ENCODE peak calls at places on chromosomes 7 and 10, in nine cellular contexts. M, A, X, J, Y, N, S, K and W are unnamed samples.

GRCh38 chr10:118913825-118914224 is 115.7 kb upstream of the NANOS1 start:
- DNase-seq in M (no peak), A (no peak), X (no peak), J (no peak), Y (no peak), N (no peak), S (no peak), K (no peak), W (no peak)

GRCh38 chr7:151113344-151114150 is 27.3 kb downstream of the AGAP3 start:
- DNase-seq in M (no peak), A (peak; percentile 37), X (no peak), J (peak; percentile 69), Y (peak; percentile 87), N (no peak), S (no peak), K (no peak), W (peak; percentile 82)

GRCh38 chr7:149828357-149829309 is 9.5 kb upstream of the ZNF862 start:
- DNase-seq in M (no peak), A (no peak), X (no peak), J (no peak), Y (no peak), N (no peak), S (no peak), K (no peak), W (peak; percentile 65)

GRCh38 chr10:110547139-110547761 is 20.2 kb upstream of the SMC3 start:
- DNase-seq in M (peak; percentile 86), A (no peak), X (no peak), J (peak; percentile 77), Y (peak; percentile 54), N (peak; percentile 54), S (no peak), K (no peak), W (peak; percentile 65)

GRCh38 chr7:106038916-106039315 is 73.2 kb downstream of the SYPL1 start:
- DNase-seq in M (no peak), A (no peak), X (no peak), J (no peak), Y (no peak), N (no peak), S (no peak), K (no peak), W (no peak)

GRCh38 chr7:87416682-87417587 is 58.5 kb downstream of the ABCB4 start:
- DNase-seq in M (peak; percentile 75), A (peak; percentile 68), X (peak; percentile 59), J (peak; percentile 76), Y (peak; percentile 49), N (peak; percentile 71), S (peak; percentile 64), K (peak; percentile 67), W (peak; percentile 25)

GRCh38 chr10:94105226-94105625 is 111.5 kb downstream of the PLCE1 start:
- DNase-seq in M (no peak), A (no peak), X (no peak), J (no peak), Y (no peak), N (no peak), S (no peak), K (no peak), W (no peak)

GRCh38 chr7:107644704-107645083 is 15.9 kb upstream of the SLC26A4 start:
- DNase-seq in M (no peak), A (no peak), X (no peak), J (no peak), Y (no peak), N (no peak), S (no peak), K (no peak), W (no peak)

GRCh38 chr10:51689536-51689935 is 9.9 kb downstream of the CSTF2T start:
- DNase-seq in M (no peak), A (no peak), X (no peak), J (no peak), Y (no peak), N (no peak), S (no peak), K (no peak), W (no peak)

GRCh38 chr7:34385385-34385784 is 272.6 kb upstream of the NPSR1 start:
- DNase-seq in M (no peak), A (no peak), X (no peak), J (no peak), Y (no peak), N (no peak), S (no peak), K (no peak), W (no peak)

GRCh38 chr7:94314526-94314925 is 80.2 kb upstream of the COL1A2 start:
- DNase-seq in M (no peak), A (no peak), X (no peak), J (no peak), Y (no peak), N (no peak), S (no peak), K (no peak), W (no peak)

GRCh38 chr10:17229967-17230682 is 2.1 kb downstream of the VIM start:
- DNase-seq in M (peak; percentile 92), A (peak; percentile 90), X (peak; percentile 84), J (peak; percentile 87), Y (peak; percentile 81), N (peak; percentile 84), S (peak; percentile 80), K (peak; percentile 82), W (peak; percentile 78)

GRCh38 chr10:111119637-111120036 is 42.8 kb downstream of the ADRA2A start:
- DNase-seq in M (no peak), A (no peak), X (no peak), J (no peak), Y (no peak), N (no peak), S (no peak), K (no peak), W (no peak)

GRCh38 chr7:124310934-124311390 is 278.1 kb upstream of the TMEM229A start:
- DNase-seq in M (no peak), A (no peak), X (no peak), J (no peak), Y (no peak), N (no peak), S (no peak), K (no peak), W (no peak)

GRCh38 chr7:32073533-32073932 is 3.3 kb upstream of the PDE1C start:
- DNase-seq in M (no peak), A (no peak), X (no peak), J (no peak), Y (no peak), N (no peak), S (no peak), K (no peak), W (no peak)

GRCh38 chr7:44288381-44288685 is 37.1 kb downstream of the CAMK2B start:
- DNase-seq in M (no peak), A (no peak), X (no peak), J (no peak), Y (no peak), N (no peak), S (peak; percentile 12), K (peak; percentile 23), W (no peak)

GRCh38 chr7:45039106-45039505 is 39.1 kb downstream of the CCM2 start:
- DNase-seq in M (no peak), A (no peak), X (no peak), J (no peak), Y (no peak), N (no peak), S (no peak), K (no peak), W (no peak)

GRCh38 chr10:35307297-35307696 is 29.0 kb upstream of the CCNY start:
- DNase-seq in M (no peak), A (no peak), X (no peak), J (peak; percentile 12), Y (no peak), N (no peak), S (no peak), K (no peak), W (no peak)

GRCh38 chr10:3364768-3365480 is 192.3 kb upstream of the PITRM1 start:
- DNase-seq in M (no peak), A (no peak), X (no peak), J (peak; percentile 26), Y (no peak), N (peak; percentile 39), S (no peak), K (no peak), W (no peak)

GRCh38 chr10:130146042-130146441 is 9.9 kb downstream of the GLRX3 start:
- DNase-seq in M (no peak), A (no peak), X (no peak), J (no peak), Y (no peak), N (no peak), S (no peak), K (no peak), W (no peak)
- H3K4me3 ChIP-seq in M (peak overlapping the region; percentile 24), A (no peak overlapping the region), X (no peak overlapping the region), J (no peak overlapping the region), Y (no peak overlapping the region), N (no peak overlapping the region), S (no peak overlapping the region), K (no peak overlapping the region), W (no peak overlapping the region)

GRCh38 chr7:170551-171363 is 21.6 kb upstream of the FAM20C start:
- DNase-seq in M (no peak), A (no peak), X (no peak), J (no peak), Y (no peak), N (no peak), S (no peak), K (no peak), W (no peak)
- H3K4me3 ChIP-seq in M (no peak overlapping the region), A (no peak overlapping the region), X (no peak overlapping the region), J (no peak overlapping the region), Y (no peak overlapping the region), N (no peak overlapping the region), S (no peak overlapping the region), K (no peak overlapping the region), W (no peak overlapping the region)

GRCh38 chr7:133389727-133390126 is 136.8 kb downstream of the EXOC4 start:
- DNase-seq in M (no peak), A (no peak), X (no peak), J (no peak), Y (no peak), N (no peak), S (no peak), K (no peak), W (no peak)

GRCh38 chr7:133382775-133383559 is 130.1 kb downstream of the EXOC4 start:
- DNase-seq in M (no peak), A (no peak), X (no peak), J (no peak), Y (no peak), N (no peak), S (no peak), K (no peak), W (no peak)

GRCh38 chr7:133391220-133391619 is 138.3 kb downstream of the EXOC4 start:
- DNase-seq in M (no peak), A (no peak), X (no peak), J (no peak), Y (no peak), N (no peak), S (no peak), K (no peak), W (no peak)

DNA sequence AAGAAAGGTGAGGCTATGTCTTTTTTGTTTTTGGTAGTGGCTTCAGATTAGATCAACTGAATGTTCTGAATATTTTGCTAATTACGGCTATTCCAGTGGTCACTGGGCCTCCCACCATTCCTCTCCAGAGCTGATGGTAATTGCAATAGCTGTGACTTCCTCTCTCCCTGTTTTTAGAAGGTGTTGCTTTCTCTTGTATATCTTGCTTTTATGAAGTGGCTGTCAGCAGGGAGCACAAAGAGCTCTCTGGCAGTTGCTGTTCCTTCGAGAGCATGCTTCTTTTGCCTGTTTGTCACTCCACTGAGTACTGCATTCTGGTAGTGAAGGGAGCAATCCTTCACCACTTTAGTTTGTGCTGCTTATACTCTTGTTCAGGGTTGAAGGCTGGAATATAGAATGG is 133.3 kb downstream of the EXOC4 start:
- DNase-seq in M (no peak), A (no peak), X (no peak), J (no peak), Y (no peak), N (no peak), S (no peak), K (no peak), W (peak; percentile 4)
- H3K4me3 ChIP-seq in M (no peak overlapping the region), A (no peak overlapping the region), X (no peak overlapping the region), J (no peak overlapping the region), Y (no peak overlapping the region), N (no peak overlapping the region), S (no peak overlapping the region), K (no peak overlapping the region), W (no peak overlapping the region)

GRCh38 chr10:132961864-132962622 is 19.7 kb upstream of the CFAP46 start:
- DNase-seq in M (peak; percentile 53), A (peak; percentile 84), X (peak; percentile 37), J (peak; percentile 91), Y (no peak), N (peak; percentile 73), S (peak; percentile 57), K (peak; percentile 73), W (peak; percentile 96)
- H3K4me3 ChIP-seq in M (peak overlapping the region; percentile 50), A (peak overlapping the region; percentile 15), X (peak overlapping the region; percentile 47), J (peak overlapping the region; percentile 54), Y (no peak overlapping the region), N (peak overlapping the region; percentile 57), S (peak overlapping the region; percentile 48), K (peak overlapping the region; percentile 53), W (peak overlapping the region; percentile 5)